ENCODE peak calls at places on chromosome 18, in five cellular contexts. Q, E, W, B and N are unnamed samples.

GRCh38 chr18:6653880-6654279 is 75.6 kb upstream of the ARHGAP28 start:
- DNase-seq in B (no peak), Q (no peak), E (no peak), W (no peak), N (no peak)

GRCh38 chr18:62493033-62493862 is 29.6 kb upstream of the ZCCHC2 start:
- DNase-seq in Q (no peak), E (no peak), B (no peak), W (no peak), N (no peak)

GRCh38 chr18:71808576-71808975 is 735.6 kb downstream of the CBLN2 start:
- DNase-seq in W (no peak), B (no peak), E (no peak), Q (no peak), N (no peak)

GRCh38 chr18:8952796-8953760 is 149.4 kb upstream of the NDUFV2 start:
- DNase-seq in B (no peak), E (no peak), Q (no peak), W (peak), N (no peak)

GRCh38 chr18:74631242-74632087 is 33.8 kb downstream of the ZNF407 start:
- DNase-seq in B (no peak), Q (no peak), E (no peak), W (peak), N (no peak)

GRCh38 chr18:458016-458415 is 42.5 kb downstream of the COLEC12 start:
- DNase-seq in W (no peak), B (no peak), Q (no peak), E (no peak), N (no peak)

GRCh38 chr18:3520230-3521085 is 70.5 kb downstream of the TGIF1 start:
- DNase-seq in B (no peak), E (no peak), Q (no peak), W (no peak), N (no peak)

GRCh38 chr18:22930089-22930713 is 2.9 kb upstream of the RBBP8 start:
- DNase-seq in Q (peak), W (peak), B (peak), E (peak), N (no peak)

GRCh38 chr18:60555629-60556028 is 183.1 kb upstream of the MC4R start:
- DNase-seq in W (no peak), Q (no peak), B (no peak), E (no peak), N (no peak)

GRCh38 chr18:35095983-35096676 is 54.9 kb downstream of the MAPRE2 start:
- DNase-seq in E (no peak), W (peak), B (no peak), Q (no peak), N (no peak)

GRCh38 chr18:76709659-76710645 is 112.4 kb upstream of the ZNF236 start:
- DNase-seq in Q (peak), B (peak), W (peak), E (peak), N (peak)

GRCh38 chr18:52715421-52715820 is 375.4 kb downstream of the DCC start:
- DNase-seq in E (no peak), W (no peak), Q (no peak), B (no peak), N (no peak)

GRCh38 chr18:5515007-5515744 is 28.6 kb downstream of the EPB41L3 start:
- DNase-seq in B (no peak), E (no peak), W (no peak), Q (no peak), N (no peak)

GRCh38 chr18:27315001-27315400 is 129.9 kb upstream of the CHST9 start:
- DNase-seq in E (no peak), B (no peak), W (no peak), Q (no peak), N (no peak)

GRCh38 chr18:56900195-56901094 is 246.4 kb upstream of the BOD1L2 start:
- DNase-seq in W (no peak), B (no peak), Q (no peak), E (no peak), N (no peak)

GRCh38 chr18:774811-775210 is 37.2 kb downstream of the YES1 start:
- DNase-seq in E (no peak), Q (no peak), B (no peak), W (no peak), N (no peak)

GRCh38 chr18:37445368-37445767 is 120.2 kb downstream of the CELF4 start:
- DNase-seq in Q (no peak), B (no peak), E (no peak), W (no peak), N (no peak)

GRCh38 chr18:13139885-13140450 is 78.6 kb upstream of the LDLRAD4 start:
- DNase-seq in E (no peak), Q (no peak), B (no peak), W (no peak), N (no peak)

GRCh38 chr18:79736230-79736629 is 56.6 kb downstream of the CTDP1 start:
- DNase-seq in E (peak), B (no peak), Q (no peak), W (no peak), N (no peak)

GRCh38 chr18:77300579-77300978 is 50.9 kb downstream of the GALR1 start:
- DNase-seq in E (no peak), B (no peak), W (no peak), Q (no peak), N (no peak)

GRCh38 chr18:6776193-6776592 is 46.7 kb downstream of the ARHGAP28 start:
- DNase-seq in E (no peak), B (no peak), Q (no peak), W (peak), N (no peak)

GRCh38 chr18:58202406-58202730 is 158.3 kb downstream of the NEDD4L start:
- DNase-seq in B (no peak), E (no peak), Q (no peak), W (no peak), N (no peak)

GRCh38 chr18:58005036-58005435 is 39.0 kb upstream of the NEDD4L start:
- DNase-seq in Q (no peak), E (no peak), B (no peak), W (peak), N (no peak)

GRCh38 chr18:63949068-63949737 is at the start of gene HMSD:
- DNase-seq in Q (peak), E (peak), B (no peak), W (peak), N (peak)